ENCODE peak calls at places on chromosomes 4 and X, in seven cellular contexts. One of them, this sample, is unnamed.

GRCh38 chr4:134935320-134935719 is 733.7 kb upstream of the PABPC4L start:
- DNase-seq in fibroblast of lung: no peak
- DNase-seq in substantia nigra: no peak
- DNase-seq in NCI-H748 treated with DMSO at 0.1 percent for 48 hours: no peak
- DNase-seq in kidney tubule cell: peak
- DNase-seq in AG04449: no peak
- DNase-seq in stimulated activated CD8-positive, alpha-beta memory T cell treated with anti-CD3 and anti-CD28 coated beads, Interleukin-4, amount 100 ng/mL, for 48 hours: no peak
- DNase-seq in this sample: no peak

GRCh38 chrX:147912093-147912801 is 528 bp downstream of the FMR1 start:
- DNase-seq in fibroblast of lung: peak
- DNase-seq in substantia nigra: peak
- DNase-seq in NCI-H748 treated with DMSO at 0.1 percent for 48 hours: peak
- DNase-seq in kidney tubule cell: peak
- DNase-seq in AG04449: no peak
- DNase-seq in stimulated activated CD8-positive, alpha-beta memory T cell treated with anti-CD3 and anti-CD28 coated beads, Interleukin-4, amount 100 ng/mL, for 48 hours: peak
- DNase-seq in this sample: peak

GRCh38 chr4:76459291-76459723 is 24.3 kb downstream of the SHROOM3 start:
- DNase-seq in fibroblast of lung: peak
- DNase-seq in substantia nigra: no peak
- DNase-seq in NCI-H748 treated with DMSO at 0.1 percent for 48 hours: no peak
- DNase-seq in kidney tubule cell: peak
- DNase-seq in AG04449: peak
- DNase-seq in stimulated activated CD8-positive, alpha-beta memory T cell treated with anti-CD3 and anti-CD28 coated beads, Interleukin-4, amount 100 ng/mL, for 48 hours: no peak
- DNase-seq in this sample: no peak

GRCh38 chrX:107687445-107687844 is 59.1 kb downstream of the PRPS1 start:
- DNase-seq in fibroblast of lung: no peak
- DNase-seq in substantia nigra: no peak
- DNase-seq in NCI-H748 treated with DMSO at 0.1 percent for 48 hours: no peak
- DNase-seq in kidney tubule cell: peak
- DNase-seq in AG04449: no peak
- DNase-seq in stimulated activated CD8-positive, alpha-beta memory T cell treated with anti-CD3 and anti-CD28 coated beads, Interleukin-4, amount 100 ng/mL, for 48 hours: no peak
- DNase-seq in this sample: no peak

GRCh38 chr4:74108457-74109115 is 9.6 kb upstream of the CXCL2 start:
- DNase-seq in fibroblast of lung: no peak
- DNase-seq in substantia nigra: no peak
- DNase-seq in NCI-H748 treated with DMSO at 0.1 percent for 48 hours: no peak
- DNase-seq in kidney tubule cell: no peak
- DNase-seq in AG04449: no peak
- DNase-seq in stimulated activated CD8-positive, alpha-beta memory T cell treated with anti-CD3 and anti-CD28 coated beads, Interleukin-4, amount 100 ng/mL, for 48 hours: no peak
- DNase-seq in this sample: no peak

GRCh38 chrX:68571292-68572256 is 72.7 kb downstream of the YIPF6 start:
- DNase-seq in fibroblast of lung: peak
- DNase-seq in substantia nigra: no peak
- DNase-seq in NCI-H748 treated with DMSO at 0.1 percent for 48 hours: no peak
- DNase-seq in kidney tubule cell: peak
- DNase-seq in AG04449: peak
- DNase-seq in stimulated activated CD8-positive, alpha-beta memory T cell treated with anti-CD3 and anti-CD28 coated beads, Interleukin-4, amount 100 ng/mL, for 48 hours: peak
- DNase-seq in this sample: no peak

GRCh38 chr4:142331132-142331531 is 515.0 kb downstream of the INPP4B start:
- DNase-seq in fibroblast of lung: no peak
- DNase-seq in substantia nigra: no peak
- DNase-seq in NCI-H748 treated with DMSO at 0.1 percent for 48 hours: peak
- DNase-seq in kidney tubule cell: no peak
- DNase-seq in AG04449: no peak
- DNase-seq in stimulated activated CD8-positive, alpha-beta memory T cell treated with anti-CD3 and anti-CD28 coated beads, Interleukin-4, amount 100 ng/mL, for 48 hours: no peak
- DNase-seq in this sample: no peak

GRCh38 chrX:47802589-47802988 is 34.1 kb upstream of the ZNF81 start:
- DNase-seq in fibroblast of lung: no peak
- DNase-seq in substantia nigra: no peak
- DNase-seq in NCI-H748 treated with DMSO at 0.1 percent for 48 hours: no peak
- DNase-seq in kidney tubule cell: peak
- DNase-seq in AG04449: no peak
- DNase-seq in stimulated activated CD8-positive, alpha-beta memory T cell treated with anti-CD3 and anti-CD28 coated beads, Interleukin-4, amount 100 ng/mL, for 48 hours: no peak
- DNase-seq in this sample: no peak

GRCh38 chr4:165301833-165302232 is 25.6 kb upstream of the MSMO1 start:
- DNase-seq in fibroblast of lung: peak
- DNase-seq in substantia nigra: no peak
- DNase-seq in NCI-H748 treated with DMSO at 0.1 percent for 48 hours: no peak
- DNase-seq in kidney tubule cell: no peak
- DNase-seq in AG04449: no peak
- DNase-seq in stimulated activated CD8-positive, alpha-beta memory T cell treated with anti-CD3 and anti-CD28 coated beads, Interleukin-4, amount 100 ng/mL, for 48 hours: no peak
- DNase-seq in this sample: no peak

GRCh38 chr4:33107813-33108212 is 2387.6 kb downstream of the PCDH7 start:
- DNase-seq in fibroblast of lung: no peak
- DNase-seq in substantia nigra: no peak
- DNase-seq in NCI-H748 treated with DMSO at 0.1 percent for 48 hours: no peak
- DNase-seq in kidney tubule cell: peak
- DNase-seq in AG04449: no peak
- DNase-seq in stimulated activated CD8-positive, alpha-beta memory T cell treated with anti-CD3 and anti-CD28 coated beads, Interleukin-4, amount 100 ng/mL, for 48 hours: no peak
- DNase-seq in this sample: no peak

GRCh38 chr4:119725688-119726330 is 97.2 kb upstream of the PDE5A start:
- DNase-seq in fibroblast of lung: peak
- DNase-seq in substantia nigra: no peak
- DNase-seq in NCI-H748 treated with DMSO at 0.1 percent for 48 hours: no peak
- DNase-seq in kidney tubule cell: no peak
- DNase-seq in AG04449: no peak
- DNase-seq in stimulated activated CD8-positive, alpha-beta memory T cell treated with anti-CD3 and anti-CD28 coated beads, Interleukin-4, amount 100 ng/mL, for 48 hours: no peak
- DNase-seq in this sample: no peak

GRCh38 chr4:19711871-19712270 is 539.8 kb upstream of the SLIT2 start:
- DNase-seq in fibroblast of lung: peak
- DNase-seq in substantia nigra: no peak
- DNase-seq in NCI-H748 treated with DMSO at 0.1 percent for 48 hours: no peak
- DNase-seq in kidney tubule cell: peak
- DNase-seq in AG04449: peak
- DNase-seq in stimulated activated CD8-positive, alpha-beta memory T cell treated with anti-CD3 and anti-CD28 coated beads, Interleukin-4, amount 100 ng/mL, for 48 hours: no peak
- DNase-seq in this sample: no peak

GRCh38 chr4:167616471-167616870 is 382.2 kb upstream of the SPOCK3 start:
- DNase-seq in fibroblast of lung: peak
- DNase-seq in substantia nigra: no peak
- DNase-seq in NCI-H748 treated with DMSO at 0.1 percent for 48 hours: no peak
- DNase-seq in kidney tubule cell: no peak
- DNase-seq in AG04449: peak
- DNase-seq in stimulated activated CD8-positive, alpha-beta memory T cell treated with anti-CD3 and anti-CD28 coated beads, Interleukin-4, amount 100 ng/mL, for 48 hours: no peak
- DNase-seq in this sample: no peak

GRCh38 chrX:123835661-123836371 is 24.0 kb upstream of the XIAP start:
- DNase-seq in fibroblast of lung: peak
- DNase-seq in substantia nigra: no peak
- DNase-seq in NCI-H748 treated with DMSO at 0.1 percent for 48 hours: no peak
- DNase-seq in kidney tubule cell: peak
- DNase-seq in AG04449: no peak
- DNase-seq in stimulated activated CD8-positive, alpha-beta memory T cell treated with anti-CD3 and anti-CD28 coated beads, Interleukin-4, amount 100 ng/mL, for 48 hours: peak
- DNase-seq in this sample: peak

GRCh38 chr4:7632971-7633370 is 198.2 kb upstream of the PSAPL1 start:
- DNase-seq in fibroblast of lung: no peak
- DNase-seq in substantia nigra: no peak
- DNase-seq in NCI-H748 treated with DMSO at 0.1 percent for 48 hours: no peak
- DNase-seq in kidney tubule cell: no peak
- DNase-seq in AG04449: no peak
- DNase-seq in stimulated activated CD8-positive, alpha-beta memory T cell treated with anti-CD3 and anti-CD28 coated beads, Interleukin-4, amount 100 ng/mL, for 48 hours: no peak
- DNase-seq in this sample: no peak

GRCh38 chrX:69262036-69262905 is 97.0 kb upstream of the PJA1 start:
- DNase-seq in fibroblast of lung: peak
- DNase-seq in substantia nigra: no peak
- DNase-seq in NCI-H748 treated with DMSO at 0.1 percent for 48 hours: no peak
- DNase-seq in kidney tubule cell: no peak
- DNase-seq in AG04449: no peak
- DNase-seq in stimulated activated CD8-positive, alpha-beta memory T cell treated with anti-CD3 and anti-CD28 coated beads, Interleukin-4, amount 100 ng/mL, for 48 hours: no peak
- DNase-seq in this sample: no peak

GRCh38 chrX:9995855-9996339 is 28.7 kb downstream of the CLDN34 start:
- DNase-seq in fibroblast of lung: peak
- DNase-seq in substantia nigra: peak
- DNase-seq in NCI-H748 treated with DMSO at 0.1 percent for 48 hours: peak
- DNase-seq in kidney tubule cell: peak
- DNase-seq in AG04449: no peak
- DNase-seq in stimulated activated CD8-positive, alpha-beta memory T cell treated with anti-CD3 and anti-CD28 coated beads, Interleukin-4, amount 100 ng/mL, for 48 hours: peak
- DNase-seq in this sample: peak

GRCh38 chr4:129804458-129804981 is 708.6 kb downstream of the C4orf33 start:
- DNase-seq in fibroblast of lung: no peak
- DNase-seq in substantia nigra: no peak
- DNase-seq in NCI-H748 treated with DMSO at 0.1 percent for 48 hours: peak
- DNase-seq in kidney tubule cell: no peak
- DNase-seq in AG04449: no peak
- DNase-seq in stimulated activated CD8-positive, alpha-beta memory T cell treated with anti-CD3 and anti-CD28 coated beads, Interleukin-4, amount 100 ng/mL, for 48 hours: no peak
- DNase-seq in this sample: no peak

GRCh38 chr4:39700500-39700899 is 2.6 kb downstream of the UBE2K start:
- DNase-seq in fibroblast of lung: no peak
- DNase-seq in substantia nigra: no peak
- DNase-seq in NCI-H748 treated with DMSO at 0.1 percent for 48 hours: no peak
- DNase-seq in kidney tubule cell: no peak
- DNase-seq in AG04449: no peak
- DNase-seq in stimulated activated CD8-positive, alpha-beta memory T cell treated with anti-CD3 and anti-CD28 coated beads, Interleukin-4, amount 100 ng/mL, for 48 hours: no peak
- DNase-seq in this sample: no peak

GRCh38 chr4:177308842-177309524 is 691 bp upstream of the NEIL3 start:
- DNase-seq in fibroblast of lung: no peak
- DNase-seq in substantia nigra: no peak
- DNase-seq in NCI-H748 treated with DMSO at 0.1 percent for 48 hours: no peak
- DNase-seq in kidney tubule cell: no peak
- DNase-seq in AG04449: no peak
- DNase-seq in stimulated activated CD8-positive, alpha-beta memory T cell treated with anti-CD3 and anti-CD28 coated beads, Interleukin-4, amount 100 ng/mL, for 48 hours: no peak
- DNase-seq in this sample: no peak

GRCh38 chr4:6892190-6892908 is 17.3 kb upstream of the TBC1D14 start:
- DNase-seq in fibroblast of lung: peak
- DNase-seq in substantia nigra: no peak
- DNase-seq in NCI-H748 treated with DMSO at 0.1 percent for 48 hours: no peak
- DNase-seq in kidney tubule cell: peak
- DNase-seq in AG04449: no peak
- DNase-seq in stimulated activated CD8-positive, alpha-beta memory T cell treated with anti-CD3 and anti-CD28 coated beads, Interleukin-4, amount 100 ng/mL, for 48 hours: peak
- DNase-seq in this sample: peak

GRCh38 chr4:78710536-78710935 is 65.6 kb upstream of the BMP2K start:
- DNase-seq in fibroblast of lung: peak
- DNase-seq in substantia nigra: no peak
- DNase-seq in NCI-H748 treated with DMSO at 0.1 percent for 48 hours: no peak
- DNase-seq in kidney tubule cell: peak
- DNase-seq in AG04449: no peak
- DNase-seq in stimulated activated CD8-positive, alpha-beta memory T cell treated with anti-CD3 and anti-CD28 coated beads, Interleukin-4, amount 100 ng/mL, for 48 hours: no peak
- DNase-seq in this sample: no peak

GRCh38 chr4:185644408-185644807 is 109.1 kb upstream of the PDLIM3 start:
- DNase-seq in fibroblast of lung: no peak
- DNase-seq in substantia nigra: no peak
- DNase-seq in NCI-H748 treated with DMSO at 0.1 percent for 48 hours: no peak
- DNase-seq in kidney tubule cell: no peak
- DNase-seq in AG04449: no peak
- DNase-seq in stimulated activated CD8-positive, alpha-beta memory T cell treated with anti-CD3 and anti-CD28 coated beads, Interleukin-4, amount 100 ng/mL, for 48 hours: no peak
- DNase-seq in this sample: no peak

GRCh38 chr4:80197132-80197573 is at the start of gene PRDM8:
- DNase-seq in fibroblast of lung: peak
- DNase-seq in substantia nigra: peak
- DNase-seq in NCI-H748 treated with DMSO at 0.1 percent for 48 hours: peak
- DNase-seq in kidney tubule cell: no peak
- DNase-seq in AG04449: no peak
- DNase-seq in stimulated activated CD8-positive, alpha-beta memory T cell treated with anti-CD3 and anti-CD28 coated beads, Interleukin-4, amount 100 ng/mL, for 48 hours: peak
- DNase-seq in this sample: peak

GRCh38 chr4:19262467-19262866 is 989.2 kb upstream of the SLIT2 start:
- DNase-seq in fibroblast of lung: peak
- DNase-seq in substantia nigra: no peak
- DNase-seq in NCI-H748 treated with DMSO at 0.1 percent for 48 hours: no peak
- DNase-seq in kidney tubule cell: no peak
- DNase-seq in AG04449: no peak
- DNase-seq in stimulated activated CD8-positive, alpha-beta memory T cell treated with anti-CD3 and anti-CD28 coated beads, Interleukin-4, amount 100 ng/mL, for 48 hours: no peak
- DNase-seq in this sample: no peak

GRCh38 chr4:73208376-73208775 is 50.2 kb downstream of the ANKRD17 start:
- DNase-seq in fibroblast of lung: peak
- DNase-seq in substantia nigra: no peak
- DNase-seq in NCI-H748 treated with DMSO at 0.1 percent for 48 hours: no peak
- DNase-seq in kidney tubule cell: peak
- DNase-seq in AG04449: no peak
- DNase-seq in stimulated activated CD8-positive, alpha-beta memory T cell treated with anti-CD3 and anti-CD28 coated beads, Interleukin-4, amount 100 ng/mL, for 48 hours: no peak
- DNase-seq in this sample: no peak

GRCh38 chrX:85569691-85570090 is 190.2 kb upstream of the POF1B start:
- DNase-seq in fibroblast of lung: no peak
- DNase-seq in substantia nigra: no peak
- DNase-seq in NCI-H748 treated with DMSO at 0.1 percent for 48 hours: peak
- DNase-seq in kidney tubule cell: no peak
- DNase-seq in AG04449: no peak
- DNase-seq in stimulated activated CD8-positive, alpha-beta memory T cell treated with anti-CD3 and anti-CD28 coated beads, Interleukin-4, amount 100 ng/mL, for 48 hours: no peak
- DNase-seq in this sample: no peak

GRCh38 chr4:95638920-95639501 is 90.2 kb upstream of the UNC5C start:
- DNase-seq in fibroblast of lung: peak
- DNase-seq in substantia nigra: no peak
- DNase-seq in NCI-H748 treated with DMSO at 0.1 percent for 48 hours: no peak
- DNase-seq in kidney tubule cell: no peak
- DNase-seq in AG04449: no peak
- DNase-seq in stimulated activated CD8-positive, alpha-beta memory T cell treated with anti-CD3 and anti-CD28 coated beads, Interleukin-4, amount 100 ng/mL, for 48 hours: no peak
- DNase-seq in this sample: no peak

GRCh38 chr4:121339307-121339706 is 41.5 kb downstream of the QRFPR start:
- DNase-seq in fibroblast of lung: peak
- DNase-seq in substantia nigra: no peak
- DNase-seq in NCI-H748 treated with DMSO at 0.1 percent for 48 hours: no peak
- DNase-seq in kidney tubule cell: no peak
- DNase-seq in AG04449: no peak
- DNase-seq in stimulated activated CD8-positive, alpha-beta memory T cell treated with anti-CD3 and anti-CD28 coated beads, Interleukin-4, amount 100 ng/mL, for 48 hours: no peak
- DNase-seq in this sample: no peak

GRCh38 chr4:184250795-184251679 is 33.4 kb upstream of the ENPP6 start:
- DNase-seq in fibroblast of lung: peak
- DNase-seq in substantia nigra: no peak
- DNase-seq in NCI-H748 treated with DMSO at 0.1 percent for 48 hours: peak
- DNase-seq in kidney tubule cell: peak
- DNase-seq in AG04449: no peak
- DNase-seq in stimulated activated CD8-positive, alpha-beta memory T cell treated with anti-CD3 and anti-CD28 coated beads, Interleukin-4, amount 100 ng/mL, for 48 hours: no peak
- DNase-seq in this sample: no peak

GRCh38 chr4:121614136-121614535 is 82.6 kb downstream of the ANXA5 start:
- DNase-seq in fibroblast of lung: no peak
- DNase-seq in substantia nigra: no peak
- DNase-seq in NCI-H748 treated with DMSO at 0.1 percent for 48 hours: no peak
- DNase-seq in kidney tubule cell: no peak
- DNase-seq in AG04449: no peak
- DNase-seq in stimulated activated CD8-positive, alpha-beta memory T cell treated with anti-CD3 and anti-CD28 coated beads, Interleukin-4, amount 100 ng/mL, for 48 hours: no peak
- DNase-seq in this sample: no peak

GRCh38 chr4:169033660-169034059 is 23.6 kb upstream of the CBR4 start:
- DNase-seq in fibroblast of lung: no peak
- DNase-seq in substantia nigra: no peak
- DNase-seq in NCI-H748 treated with DMSO at 0.1 percent for 48 hours: no peak
- DNase-seq in kidney tubule cell: no peak
- DNase-seq in AG04449: no peak
- DNase-seq in stimulated activated CD8-positive, alpha-beta memory T cell treated with anti-CD3 and anti-CD28 coated beads, Interleukin-4, amount 100 ng/mL, for 48 hours: no peak
- DNase-seq in this sample: no peak

GRCh38 chr4:176569301-176569700 is 223.4 kb downstream of the VEGFC start:
- DNase-seq in fibroblast of lung: no peak
- DNase-seq in substantia nigra: no peak
- DNase-seq in NCI-H748 treated with DMSO at 0.1 percent for 48 hours: no peak
- DNase-seq in kidney tubule cell: no peak
- DNase-seq in AG04449: no peak
- DNase-seq in stimulated activated CD8-positive, alpha-beta memory T cell treated with anti-CD3 and anti-CD28 coated beads, Interleukin-4, amount 100 ng/mL, for 48 hours: no peak
- DNase-seq in this sample: no peak

GRCh38 chrX:148070504-148070877 is 89.4 kb downstream of the FMR1NB start:
- DNase-seq in fibroblast of lung: no peak
- DNase-seq in substantia nigra: no peak
- DNase-seq in NCI-H748 treated with DMSO at 0.1 percent for 48 hours: no peak
- DNase-seq in kidney tubule cell: no peak
- DNase-seq in AG04449: no peak
- DNase-seq in stimulated activated CD8-positive, alpha-beta memory T cell treated with anti-CD3 and anti-CD28 coated beads, Interleukin-4, amount 100 ng/mL, for 48 hours: no peak
- DNase-seq in this sample: no peak

GRCh38 chrX:120287513-120288112 is 23.6 kb downstream of the TMEM255A start:
- DNase-seq in fibroblast of lung: no peak
- DNase-seq in substantia nigra: no peak
- DNase-seq in NCI-H748 treated with DMSO at 0.1 percent for 48 hours: no peak
- DNase-seq in kidney tubule cell: no peak
- DNase-seq in AG04449: no peak
- DNase-seq in stimulated activated CD8-positive, alpha-beta memory T cell treated with anti-CD3 and anti-CD28 coated beads, Interleukin-4, amount 100 ng/mL, for 48 hours: no peak
- DNase-seq in this sample: no peak

GRCh38 chr4:52685316-52685715 is 26.2 kb upstream of the USP46 start:
- DNase-seq in fibroblast of lung: no peak
- DNase-seq in substantia nigra: no peak
- DNase-seq in NCI-H748 treated with DMSO at 0.1 percent for 48 hours: no peak
- DNase-seq in kidney tubule cell: no peak
- DNase-seq in AG04449: no peak
- DNase-seq in stimulated activated CD8-positive, alpha-beta memory T cell treated with anti-CD3 and anti-CD28 coated beads, Interleukin-4, amount 100 ng/mL, for 48 hours: no peak
- DNase-seq in this sample: no peak

This sample was measured in activated effector memory CD4-positive, alpha-beta T cell treated with anti-CD3 and anti-CD28 coated beads, Interleukin-2, amount 50 U/mL, for 16 hours.